ENCODE peak calls at places on chromosomes 5 and 9, in five cellular contexts. N, H, M, B and L are unnamed samples. For H3K9me3, the result is how much of the 10 kb centered on the place peaks cover.

GRCh38 chr9:89363921-89364663 is 45.8 kb downstream of the SECISBP2 start:
- DNase-seq in N (no peak), H (no peak), M (no peak), B (no peak), L (no peak)

GRCh38 chr9:107869111-107869510 is 379.5 kb upstream of the KLF4 start:
- DNase-seq in N (no peak), H (no peak), M (no peak), B (no peak), L (no peak)

GRCh38 chr5:102678267-102679058 is 76.6 kb upstream of the PAM start:
- DNase-seq in N (no peak), H (peak), M (no peak), B (no peak), L (peak)

GRCh38 chr9:1768561-1768960 is 246.6 kb upstream of the SMARCA2 start:
- DNase-seq in N (no peak), H (no peak), M (no peak), B (no peak), L (no peak)

GRCh38 chr5:158560170-158560569 is 539.5 kb downstream of the EBF1 start:
- DNase-seq in N (no peak), H (peak), M (no peak), B (no peak), L (no peak)

GRCh38 chr5:110549301-110549700 is 177.2 kb downstream of the TMEM232 start:
- DNase-seq in N (no peak), H (no peak), M (no peak), B (no peak), L (no peak)

GRCh38 chr5:60649288-60649917 is 50.6 kb downstream of the DEPDC1B start:
- DNase-seq in N (peak), H (peak), M (no peak), B (no peak), L (peak)

GRCh38 chr9:73133921-73134407 is 17.7 kb upstream of the ANXA1 start:
- DNase-seq in N (no peak), H (peak), M (no peak), B (no peak), L (peak)

GRCh38 chr9:113056191-113057106 is at the start of gene ZFP37:
- DNase-seq in N (peak), H (no peak), M (peak), B (peak), L (peak)

GRCh38 chr9:88833946-88834345 is 157.3 kb upstream of the S1PR3 start:
- DNase-seq in N (no peak), H (no peak), M (peak), B (no peak), L (no peak)

GRCh38 chr9:7976167-7976755 is 176.7 kb upstream of the DMAC1 start:
- DNase-seq in N (no peak), H (no peak), M (no peak), B (no peak), L (peak)

GRCh38 chr9:82254646-82255367 is 266.2 kb downstream of the SPATA31D1 start:
- DNase-seq in N (no peak), H (peak), M (no peak), B (no peak), L (no peak)

GRCh38 chr9:97503862-97504210 is 2.4 kb downstream of the TMOD1 start:
- DNase-seq in N (no peak), H (no peak), M (no peak), B (no peak), L (no peak)

GRCh38 chr5:95924720-95925119 is 36.9 kb downstream of the ELL2 start:
- DNase-seq in N (no peak), H (no peak), M (no peak), B (no peak), L (peak)

GRCh38 chr5:127229185-127229889 is 61.3 kb upstream of the MEGF10 start:
- DNase-seq in N (no peak), H (peak), M (peak), B (peak), L (peak)

DNA sequence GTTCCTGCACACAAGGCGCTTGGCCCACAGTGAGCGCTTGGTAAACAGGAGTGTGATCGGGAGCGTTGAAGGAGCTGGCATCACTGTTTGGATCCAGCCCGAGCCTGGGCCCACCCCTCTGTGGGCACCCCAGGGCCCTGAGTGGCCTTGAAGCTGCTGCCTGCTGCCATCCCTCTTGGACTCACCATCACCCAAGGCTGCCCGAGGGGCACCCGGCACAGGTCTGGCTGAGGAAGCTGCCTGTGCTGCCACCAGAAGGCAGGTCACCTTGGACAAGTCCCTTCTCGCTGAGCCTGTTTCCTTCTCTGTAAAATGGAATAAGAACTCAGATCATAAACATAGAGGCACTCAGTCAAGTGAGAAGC is 53.6 kb downstream of the LRSAM1 start:
- DNase-seq in N (no peak), H (no peak), M (no peak), B (no peak), L (no peak)
- TF ChIP-seq EZH2 in N (no peak), H (no peak), M (no peak), B (no peak), L (no peak)

GRCh38 chr5:179165421-179166170 is 105.4 kb downstream of the ZNF354C start:
- DNase-seq in N (no peak), H (no peak), M (no peak), B (no peak), L (no peak)
- H3K9me3 ChIP-seq in N (under half), H (under half), M (under half), B (under half), L (under half)

GRCh38 chr5:1668141-1668721 is 131.4 kb downstream of the MRPL36 start:
- DNase-seq in N (no peak), H (no peak), M (no peak), B (peak), L (no peak)

GRCh38 chr5:1666812-1667588 is 132.6 kb downstream of the MRPL36 start:
- DNase-seq in N (no peak), H (peak), M (peak), B (peak), L (no peak)

GRCh38 chr5:1669276-1670155 is 130.1 kb downstream of the MRPL36 start:
- DNase-seq in N (no peak), H (no peak), M (no peak), B (no peak), L (no peak)

GRCh38 chr5:1666221-1666620 is 133.4 kb downstream of the MRPL36 start:
- DNase-seq in N (no peak), H (no peak), M (no peak), B (no peak), L (no peak)

DNA sequence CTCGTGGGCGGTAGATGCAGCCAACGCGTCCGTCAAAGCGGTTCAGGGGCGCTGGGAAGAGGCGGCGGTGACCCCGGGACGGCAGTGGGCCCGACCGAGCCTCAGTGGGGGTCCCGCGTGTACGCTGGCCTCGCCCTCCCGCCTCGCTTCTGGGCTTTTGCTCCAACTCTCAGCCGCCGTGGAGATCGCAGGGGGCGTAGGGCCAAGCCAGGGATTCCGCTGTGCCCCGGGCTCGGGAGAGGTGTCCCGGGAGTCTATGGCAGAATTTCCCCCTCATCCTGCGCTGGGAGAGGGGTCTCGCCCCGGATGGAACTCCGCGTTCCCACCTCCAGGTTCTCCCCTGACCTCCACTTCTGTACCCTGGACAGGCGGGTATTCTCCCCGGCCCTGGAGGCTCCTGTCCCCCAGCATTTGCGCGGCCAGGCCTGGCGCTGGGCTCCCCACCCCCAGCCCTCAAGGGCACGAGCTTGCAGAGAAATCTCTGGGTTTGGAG is 131.9 kb downstream of the MRPL36 start:
- DNase-seq in N (no peak), H (no peak), M (no peak), B (no peak), L (no peak)
- TF ChIP-seq EZH2 in N (no peak), H (no peak), M (no peak), B (no peak), L (peak)

DNA sequence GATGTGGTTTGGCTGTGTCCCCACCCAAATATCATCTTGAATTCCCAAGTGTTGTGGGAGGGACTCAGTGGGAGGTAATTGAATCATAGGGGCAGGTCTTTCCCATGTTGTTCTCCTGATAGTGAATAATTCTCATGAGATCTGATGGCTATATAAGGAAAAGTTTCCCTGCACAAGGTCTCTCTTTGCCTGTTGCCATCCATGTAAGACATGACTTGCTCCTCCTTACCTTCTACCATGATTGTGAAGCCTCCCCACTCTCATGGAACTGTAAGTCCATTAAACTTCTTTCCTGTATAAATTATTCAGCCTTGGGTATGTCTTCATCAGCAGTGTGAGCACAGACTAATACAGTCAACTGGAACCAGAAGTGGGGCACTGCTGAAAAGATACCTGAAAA is 262.4 kb upstream of the RFX3 start:
- DNase-seq in N (no peak), H (no peak), M (no peak), B (no peak), L (no peak)
- H3K9me3 ChIP-seq in N (under half), H (under half), M (under half), B (under half), L (under half)

GRCh38 chr9:16811987-16812685 is 58.3 kb downstream of the BNC2 start:
- DNase-seq in N (no peak), H (no peak), M (no peak), B (no peak), L (no peak)
- TF ChIP-seq EZH2 in N (no peak), H (no peak), M (no peak), B (no peak), L (no peak)

GRCh38 chr9:92795000-92795399 is 30.4 kb upstream of the BICD2 start:
- DNase-seq in N (no peak), H (no peak), M (no peak), B (no peak), L (no peak)
- H3K9me3 ChIP-seq in N (under half), H (under half), M (under half), B (under half), L (under half)

GRCh38 chr9:129352157-129352870 is 174.3 kb upstream of the IER5L start:
- DNase-seq in N (no peak), H (no peak), M (no peak), B (peak), L (no peak)
- TF ChIP-seq EZH2 in N (no peak), H (no peak), M (no peak), B (peak), L (no peak)

DNA sequence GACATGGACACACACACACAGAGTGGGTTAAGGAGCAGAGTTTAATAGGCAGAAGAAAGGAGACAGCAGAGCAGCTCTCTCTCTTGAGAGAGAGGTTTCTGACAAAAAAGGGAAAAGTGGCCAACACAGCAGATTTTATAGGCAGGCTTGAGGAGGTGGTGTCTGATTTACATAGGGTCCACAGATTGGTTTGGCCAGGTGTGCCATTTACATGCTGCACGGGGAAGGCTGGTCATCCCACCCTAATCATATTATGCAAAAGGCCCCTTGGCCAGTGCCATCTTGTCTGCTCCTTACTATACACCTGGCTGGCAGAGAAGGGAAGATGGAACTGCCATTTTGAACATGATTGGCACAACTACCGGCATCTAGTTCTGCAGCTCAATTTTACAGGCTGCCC is 240.8 kb downstream of the NPR3 start:
- DNase-seq in N (no peak), H (no peak), M (no peak), B (no peak), L (no peak)
- H3K9me3 ChIP-seq in N (under half), H (under half), M (under half), B (under half), L (under half)

GRCh38 chr5:10701567-10702039 is 59.4 kb downstream of the DAP start:
- DNase-seq in N (no peak), H (peak), M (peak), B (peak), L (peak)

GRCh38 chr5:10699281-10699874 is 61.7 kb downstream of the DAP start:
- DNase-seq in N (no peak), H (no peak), M (no peak), B (no peak), L (no peak)

GRCh38 chr5:10700516-10700915 is 60.5 kb downstream of the DAP start:
- DNase-seq in N (no peak), H (no peak), M (no peak), B (no peak), L (no peak)

GRCh38 chr5:10702040-10702629 is 58.9 kb downstream of the DAP start:
- DNase-seq in N (peak), H (peak), M (peak), B (no peak), L (peak)

DNA sequence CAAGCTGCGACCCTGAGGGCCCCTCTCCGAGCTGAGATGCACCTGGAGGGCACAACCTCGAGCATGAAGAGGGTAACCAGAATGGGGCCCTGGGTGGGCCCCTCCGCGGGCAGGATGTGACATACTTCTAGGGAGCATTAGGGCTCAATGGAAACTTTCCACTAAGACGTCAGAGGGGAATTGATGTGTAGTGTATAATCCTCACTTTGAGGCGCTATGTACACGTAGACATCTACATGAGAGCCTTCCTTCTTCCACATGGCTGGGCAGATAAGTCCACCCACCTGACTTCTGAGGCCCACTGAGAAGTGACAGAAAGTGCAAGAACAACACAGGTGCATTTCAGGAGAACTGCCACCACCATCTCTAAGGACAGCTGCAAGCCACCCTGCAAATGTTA is 61.0 kb downstream of the DAP start:
- DNase-seq in N (no peak), H (no peak), M (no peak), B (no peak), L (no peak)
- TF ChIP-seq EZH2 in N (no peak), H (no peak), M (no peak), B (no peak), L (no peak)